ENCODE peak calls at places on chromosomes 4 and X, in four cellular contexts. One of them, this sample, is unnamed.
A peak's percentile ranks its signal among the peaks of the same experiment; 100 is the strongest.

GRCh38 chr4:25440478-25441030 is 63.5 kb downstream of the ANAPC4 start:
- DNase-seq in neural progenitor cell: no peak
- DNase-seq in CD8-positive, alpha-beta memory T cell: no peak
- DNase-seq in fibroblast of lung: peak; percentile 19
- DNase-seq in this sample: no peak

GRCh38 chr4:7013171-7013570 is 30.0 kb upstream of the TADA2B start:
- DNase-seq in neural progenitor cell: no peak
- DNase-seq in fibroblast of lung: no peak
- DNase-seq in CD8-positive, alpha-beta memory T cell: no peak
- DNase-seq in this sample: no peak

GRCh38 chrX:23390979-23391378 is 56.3 kb downstream of the PTCHD1 start:
- DNase-seq in fibroblast of lung: no peak
- DNase-seq in CD8-positive, alpha-beta memory T cell: no peak
- DNase-seq in neural progenitor cell: no peak
- DNase-seq in this sample: no peak

GRCh38 chrX:39030636-39031035 is 229.4 kb downstream of the MID1IP1 start:
- DNase-seq in neural progenitor cell: no peak
- DNase-seq in CD8-positive, alpha-beta memory T cell: no peak
- DNase-seq in fibroblast of lung: no peak
- DNase-seq in this sample: no peak

GRCh38 chr4:156593464-156593863 is 378.1 kb downstream of the PDGFC start:
- DNase-seq in neural progenitor cell: no peak
- DNase-seq in CD8-positive, alpha-beta memory T cell: no peak
- DNase-seq in fibroblast of lung: no peak
- DNase-seq in this sample: no peak

GRCh38 chr4:118087366-118087765 is 53.1 kb downstream of the NDST3 start:
- DNase-seq in fibroblast of lung: no peak
- DNase-seq in CD8-positive, alpha-beta memory T cell: no peak
- DNase-seq in neural progenitor cell: no peak
- DNase-seq in this sample: no peak

GRCh38 chr4:61199869-61200194 is 294 bp upstream of the ADGRL3 start:
- DNase-seq in neural progenitor cell: no peak
- DNase-seq in fibroblast of lung: no peak
- DNase-seq in CD8-positive, alpha-beta memory T cell: no peak
- DNase-seq in this sample: no peak

GRCh38 chr4:164874791-164875190 is 2.2 kb upstream of the APELA start:
- DNase-seq in CD8-positive, alpha-beta memory T cell: no peak
- DNase-seq in fibroblast of lung: no peak
- DNase-seq in neural progenitor cell: peak; percentile 7
- DNase-seq in this sample: no peak

GRCh38 chr4:105433421-105433820 is 40.4 kb downstream of the PPA2 start:
- DNase-seq in neural progenitor cell: no peak
- DNase-seq in CD8-positive, alpha-beta memory T cell: no peak
- DNase-seq in fibroblast of lung: no peak
- DNase-seq in this sample: no peak

GRCh38 chrX:27186671-27187070 is 276.5 kb downstream of the PPP4R3C start:
- DNase-seq in neural progenitor cell: peak; percentile 35
- DNase-seq in fibroblast of lung: peak; percentile 4
- DNase-seq in CD8-positive, alpha-beta memory T cell: no peak
- DNase-seq in this sample: no peak

GRCh38 chr4:158802914-158803313 is 34.1 kb downstream of the FNIP2 start:
- DNase-seq in CD8-positive, alpha-beta memory T cell: no peak
- DNase-seq in neural progenitor cell: no peak
- DNase-seq in fibroblast of lung: no peak
- DNase-seq in this sample: no peak

GRCh38 chrX:19593684-19594083 is 78.4 kb upstream of the MAP3K15 start:
- DNase-seq in neural progenitor cell: no peak
- DNase-seq in CD8-positive, alpha-beta memory T cell: no peak
- DNase-seq in fibroblast of lung: peak; percentile 42
- DNase-seq in this sample: no peak

GRCh38 chr4:7025040-7025602 is 18.1 kb upstream of the TADA2B start:
- DNase-seq in CD8-positive, alpha-beta memory T cell: no peak
- DNase-seq in fibroblast of lung: no peak
- DNase-seq in neural progenitor cell: no peak
- DNase-seq in this sample: no peak

GRCh38 chr4:87174672-87175071 is 45.7 kb downstream of the KLHL8 start:
- DNase-seq in neural progenitor cell: no peak
- DNase-seq in fibroblast of lung: no peak
- DNase-seq in CD8-positive, alpha-beta memory T cell: no peak
- DNase-seq in this sample: no peak

GRCh38 chrX:47380268-47380667 is 9.9 kb downstream of the ZNF157 start:
- DNase-seq in neural progenitor cell: no peak
- DNase-seq in fibroblast of lung: no peak
- DNase-seq in CD8-positive, alpha-beta memory T cell: peak; percentile 86
- DNase-seq in this sample: no peak

GRCh38 chr4:129446074-129446473 is 350.1 kb downstream of the C4orf33 start:
- DNase-seq in CD8-positive, alpha-beta memory T cell: no peak
- DNase-seq in fibroblast of lung: no peak
- DNase-seq in neural progenitor cell: peak; percentile 24
- DNase-seq in this sample: no peak

GRCh38 chr4:140374130-140374477 is 658 bp downstream of the SCOC start:
- DNase-seq in CD8-positive, alpha-beta memory T cell: no peak
- DNase-seq in fibroblast of lung: no peak
- DNase-seq in neural progenitor cell: no peak
- DNase-seq in this sample: no peak

GRCh38 chrX:12949205-12949926 is 25.5 kb upstream of the TMSB4X start:
- DNase-seq in fibroblast of lung: peak; percentile 68
- DNase-seq in CD8-positive, alpha-beta memory T cell: no peak
- DNase-seq in neural progenitor cell: no peak
- DNase-seq in this sample: no peak

GRCh38 chrX:17706676-17707075 is 30.6 kb upstream of the SCML1 start:
- DNase-seq in neural progenitor cell: no peak
- DNase-seq in CD8-positive, alpha-beta memory T cell: no peak
- DNase-seq in fibroblast of lung: peak; percentile 88
- DNase-seq in this sample: no peak

GRCh38 chr4:137471895-137472294 is 60.4 kb downstream of the PCDH18 start:
- DNase-seq in fibroblast of lung: peak; percentile 26
- DNase-seq in CD8-positive, alpha-beta memory T cell: no peak
- DNase-seq in neural progenitor cell: no peak
- DNase-seq in this sample: no peak

GRCh38 chr4:148787285-148787684 is 345.1 kb upstream of the NR3C2 start:
- DNase-seq in CD8-positive, alpha-beta memory T cell: no peak
- DNase-seq in fibroblast of lung: no peak
- DNase-seq in neural progenitor cell: no peak
- DNase-seq in this sample: no peak

GRCh38 chrX:41352329-41352801 is 18.4 kb downstream of the DDX3X start:
- DNase-seq in CD8-positive, alpha-beta memory T cell: no peak
- DNase-seq in neural progenitor cell: no peak
- DNase-seq in fibroblast of lung: no peak
- DNase-seq in this sample: no peak

GRCh38 chrX:141468940-141469339 is 115.6 kb downstream of the SPANXA1 start:
- DNase-seq in neural progenitor cell: no peak
- DNase-seq in fibroblast of lung: peak; percentile 81
- DNase-seq in CD8-positive, alpha-beta memory T cell: no peak
- DNase-seq in this sample: no peak

GRCh38 chr4:95850161-95850560 is 10.3 kb downstream of the PDHA2 start:
- DNase-seq in CD8-positive, alpha-beta memory T cell: no peak
- DNase-seq in neural progenitor cell: no peak
- DNase-seq in fibroblast of lung: no peak
- DNase-seq in this sample: no peak
- H3K9me3 ChIP-seq in CD8-positive, alpha-beta memory T cell: no peaks in the 10 kb centered on the region
- H3K9me3 ChIP-seq in neural progenitor cell: no peaks in the 10 kb centered on the region
- H3K9me3 ChIP-seq in fibroblast of lung: no peaks in the 10 kb centered on the region
- H3K9me3 ChIP-seq in this sample: no peaks in the 10 kb centered on the region

GRCh38 chr4:39998659-39999345 is 21.1 kb upstream of the PDS5A start:
- DNase-seq in neural progenitor cell: peak; percentile 21
- DNase-seq in CD8-positive, alpha-beta memory T cell: no peak
- DNase-seq in fibroblast of lung: no peak
- DNase-seq in this sample: no peak
- H3K27ac ChIP-seq in neural progenitor cell: no peak overlapping the region
- H3K27ac ChIP-seq in CD8-positive, alpha-beta memory T cell: no peak overlapping the region
- H3K27ac ChIP-seq in fibroblast of lung: no peak overlapping the region
- H3K27ac ChIP-seq in this sample: no peak overlapping the region

GRCh38 chrX:155966876-155967275 is 30.6 kb upstream of the IL9R start:
- DNase-seq in neural progenitor cell: peak; percentile 67
- DNase-seq in CD8-positive, alpha-beta memory T cell: peak; percentile 70
- DNase-seq in fibroblast of lung: no peak
- DNase-seq in this sample: peak; percentile 14

GRCh38 chrX:155962906-155963305 is 34.6 kb upstream of the IL9R start:
- DNase-seq in fibroblast of lung: no peak
- DNase-seq in neural progenitor cell: no peak
- DNase-seq in CD8-positive, alpha-beta memory T cell: no peak
- DNase-seq in this sample: no peak

GRCh38 chrX:155968106-155968714 is 29.3 kb upstream of the IL9R start:
- DNase-seq in neural progenitor cell: no peak
- DNase-seq in CD8-positive, alpha-beta memory T cell: no peak
- DNase-seq in fibroblast of lung: no peak
- DNase-seq in this sample: no peak

DNA sequence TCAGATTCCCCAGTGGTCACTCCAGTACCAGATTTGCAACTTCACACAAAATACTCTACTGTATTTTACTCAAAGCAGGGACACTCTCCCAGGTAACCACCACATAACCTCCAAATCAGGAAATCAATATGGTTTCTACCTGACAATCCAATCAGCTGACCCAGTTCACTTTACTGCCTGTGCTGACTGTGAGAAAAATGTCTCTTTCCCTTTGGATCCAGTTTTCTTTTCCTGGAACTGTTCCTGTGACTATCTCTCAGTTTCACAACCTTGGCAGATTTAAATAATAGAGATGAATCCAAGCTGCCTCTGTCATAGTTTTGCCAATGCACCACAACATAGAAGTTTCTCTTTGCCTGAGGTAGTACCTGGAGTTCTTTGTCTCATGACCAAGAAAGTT is 29.8 kb upstream of the IL9R start:
- DNase-seq in neural progenitor cell: no peak
- DNase-seq in CD8-positive, alpha-beta memory T cell: no peak
- DNase-seq in fibroblast of lung: no peak
- DNase-seq in this sample: no peak
- H3K9me3 ChIP-seq in neural progenitor cell: peaks cover 3% of the 10 kb centered on the region
- H3K9me3 ChIP-seq in CD8-positive, alpha-beta memory T cell: no peaks in the 10 kb centered on the region
- H3K9me3 ChIP-seq in fibroblast of lung: no peaks in the 10 kb centered on the region
- H3K9me3 ChIP-seq in this sample: no peaks in the 10 kb centered on the region

GRCh38 chr4:143406523-143406922 is 69.8 kb downstream of the GAB1 start:
- DNase-seq in CD8-positive, alpha-beta memory T cell: no peak
- DNase-seq in fibroblast of lung: peak; percentile 61
- DNase-seq in neural progenitor cell: no peak
- DNase-seq in this sample: no peak
- H3K27ac ChIP-seq in CD8-positive, alpha-beta memory T cell: no peak overlapping the region
- H3K27ac ChIP-seq in fibroblast of lung: no peak overlapping the region
- H3K27ac ChIP-seq in neural progenitor cell: no peak overlapping the region
- H3K27ac ChIP-seq in this sample: peak overlapping the region; percentile 37

GRCh38 chr4:48002267-48002666 is 14.2 kb downstream of the CNGA1 start:
- DNase-seq in CD8-positive, alpha-beta memory T cell: no peak
- DNase-seq in neural progenitor cell: no peak
- DNase-seq in fibroblast of lung: no peak
- DNase-seq in this sample: no peak
- H3K9me3 ChIP-seq in CD8-positive, alpha-beta memory T cell: no peaks in the 10 kb centered on the region
- H3K9me3 ChIP-seq in neural progenitor cell: peaks cover 19% of the 10 kb centered on the region
- H3K9me3 ChIP-seq in fibroblast of lung: no peaks in the 10 kb centered on the region
- H3K9me3 ChIP-seq in this sample: no peaks in the 10 kb centered on the region

GRCh38 chr4:100162027-100162685 is 28.1 kb downstream of the DDIT4L start:
- DNase-seq in CD8-positive, alpha-beta memory T cell: no peak
- DNase-seq in fibroblast of lung: no peak
- DNase-seq in neural progenitor cell: no peak
- DNase-seq in this sample: no peak
- H3K27ac ChIP-seq in CD8-positive, alpha-beta memory T cell: no peak overlapping the region
- H3K27ac ChIP-seq in fibroblast of lung: no peak overlapping the region
- H3K27ac ChIP-seq in neural progenitor cell: no peak overlapping the region
- H3K27ac ChIP-seq in this sample: no peak overlapping the region

This sample was measured in vagina.